ENCODE peak calls at places on chromosomes 6 and 20, in five cellular contexts. U is stomach; T is naive thymus-derived CD8-positive, alpha-beta T cell; R is testis; Z is amniotic epithelial cell. A is an unnamed sample.

GRCh38 chr6:100475554-100476325 is 11.0 kb upstream of the SIM1 start:
- DNase-seq in U (no peak), T (no peak), R (no peak), Z (peak; percentile 21), A (no peak)

GRCh38 chr6:166615059-166615770 is 11.8 kb downstream of the RPS6KA2 start:
- DNase-seq in U (no peak), T (no peak), R (peak; percentile 62), Z (peak; percentile 75), A (no peak)

GRCh38 chr6:3081965-3082364 is 13.7 kb downstream of the RIPK1 start:
- DNase-seq in U (no peak), T (no peak), R (no peak), Z (no peak), A (no peak)

GRCh38 chr6:43993881-43994523 is 133.2 kb downstream of the MRPL14 start:
- DNase-seq in U (no peak), T (no peak), R (no peak), Z (no peak), A (peak; percentile 20)

GRCh38 chr20:50339196-50339901 is 148.7 kb downstream of the CEBPB start:
- DNase-seq in U (no peak), T (no peak), R (no peak), Z (peak; percentile 87), A (no peak)

GRCh38 chr6:99520855-99521556 is 5.8 kb upstream of the USP45 start:
- DNase-seq in U (peak; percentile 89), T (peak; percentile 63), R (peak; percentile 93), Z (peak; percentile 78), A (peak; percentile 90)

GRCh38 chr20:35010405-35011192 is 54.9 kb downstream of the MYH7B start:
- DNase-seq in U (peak; percentile 18), T (no peak), R (peak; percentile 9), Z (no peak), A (peak; percentile 1)

GRCh38 chr6:3139090-3139903 is 18.0 kb downstream of the TUBB2A start:
- DNase-seq in U (peak; percentile 64), T (no peak), R (peak; percentile 34), Z (peak; percentile 50), A (peak; percentile 84)

GRCh38 chr6:67717281-67717680 is 917.8 kb upstream of the ADGRB3 start:
- DNase-seq in U (no peak), T (no peak), R (no peak), Z (peak; percentile 55), A (no peak)

GRCh38 chr6:42771741-42772100 is 10.1 kb upstream of the BICRAL start:
- DNase-seq in U (no peak), T (peak; percentile 63), R (no peak), Z (no peak), A (no peak)

GRCh38 chr6:319177-320131 is 27.2 kb downstream of the DUSP22 start:
- DNase-seq in U (no peak), T (no peak), R (no peak), Z (no peak), A (no peak)

A was measured in body of pancreas.